ENCODE peak calls at places on chromosomes 1 and 21, in four cellular contexts. Y, Q, W and V are unnamed samples.

GRCh38 chr1:12745992-12746323 is at the start of gene CFAP107:
- DNase-seq in Y (no peak), Q (no peak), W (no peak), V (no peak)

GRCh38 chr1:45299981-45300668 is 26.6 kb upstream of the HPDL start:
- DNase-seq in Y (peak; percentile 46), Q (peak; percentile 50), W (peak; percentile 80), V (peak; percentile 85)

GRCh38 chr1:67441183-67441582 is 11.0 kb upstream of the SERBP1 start:
- DNase-seq in Y (no peak), Q (no peak), W (peak; percentile 17), V (no peak)

GRCh38 chr1:185644531-185644930 is 89.7 kb upstream of the HMCN1 start:
- DNase-seq in Y (no peak), Q (no peak), W (no peak), V (no peak)

GRCh38 chr21:40386301-40386911 is 460.6 kb downstream of the DSCAM start:
- DNase-seq in Y (peak; percentile 76), Q (peak; percentile 3), W (no peak), V (peak; percentile 36)

GRCh38 chr1:200665851-200666250 is 3.9 kb downstream of the DDX59 start:
- DNase-seq in Y (no peak), Q (no peak), W (no peak), V (no peak)

GRCh38 chr1:11653101-11653601 is 1.1 kb downstream of the FBXO2 start:
- DNase-seq in Y (peak; percentile 63), Q (no peak), W (peak; percentile 93), V (peak; percentile 44)

GRCh38 chr1:23559136-23559984 is at the start of gene ID3:
- DNase-seq in Y (peak; percentile 96), Q (peak; percentile 54), W (peak; percentile 93), V (peak; percentile 77)

GRCh38 chr1:92424376-92424775 is 62.3 kb downstream of the GFI1 start:
- DNase-seq in Y (no peak), Q (no peak), W (no peak), V (no peak)

GRCh38 chr1:47931395-47931794 is 65.8 kb downstream of the TRABD2B start:
- DNase-seq in Y (no peak), Q (no peak), W (peak; percentile 71), V (no peak)

GRCh38 chr1:25137521-25138395 is 94.5 kb downstream of the SYF2 start:
- DNase-seq in Y (no peak), Q (no peak), W (no peak), V (no peak)

GRCh38 chr1:206832352-206832751 is 33.1 kb upstream of the IL20 start:
- DNase-seq in Y (no peak), Q (no peak), W (no peak), V (no peak)

GRCh38 chr1:25174730-25175612 is 57.3 kb downstream of the SYF2 start:
- DNase-seq in Y (peak; percentile 22), Q (no peak), W (peak; percentile 87), V (no peak)

GRCh38 chr1:160629286-160630210 is 17.3 kb downstream of the SLAMF1 start:
- DNase-seq in Y (no peak), Q (no peak), W (no peak), V (no peak)

GRCh38 chr1:37765937-37766664 is 1.2 kb upstream of the EPHA10 start:
- DNase-seq in Y (peak; percentile 72), Q (no peak), W (no peak), V (peak; percentile 60)

GRCh38 chr1:47533176-47534039 is 95.6 kb downstream of the FOXD2 start:
- DNase-seq in Y (peak; percentile 84), Q (no peak), W (no peak), V (peak; percentile 37)

GRCh38 chr1:24724345-24725208 is 20.7 kb upstream of the CLIC4 start:
- DNase-seq in Y (peak; percentile 74), Q (peak; percentile 87), W (peak; percentile 96), V (peak; percentile 80)

GRCh38 chr1:3608154-3608553 is 3.2 kb downstream of the MEGF6 start:
- DNase-seq in Y (no peak), Q (no peak), W (no peak), V (no peak)

GRCh38 chr1:108884968-108885367 is 8.2 kb downstream of the GPSM2 start:
- DNase-seq in Y (no peak), Q (no peak), W (no peak), V (no peak)

GRCh38 chr1:162252209-162252608 is 124.4 kb downstream of the SPATA46 start:
- DNase-seq in Y (no peak), Q (no peak), W (no peak), V (no peak)

DNA sequence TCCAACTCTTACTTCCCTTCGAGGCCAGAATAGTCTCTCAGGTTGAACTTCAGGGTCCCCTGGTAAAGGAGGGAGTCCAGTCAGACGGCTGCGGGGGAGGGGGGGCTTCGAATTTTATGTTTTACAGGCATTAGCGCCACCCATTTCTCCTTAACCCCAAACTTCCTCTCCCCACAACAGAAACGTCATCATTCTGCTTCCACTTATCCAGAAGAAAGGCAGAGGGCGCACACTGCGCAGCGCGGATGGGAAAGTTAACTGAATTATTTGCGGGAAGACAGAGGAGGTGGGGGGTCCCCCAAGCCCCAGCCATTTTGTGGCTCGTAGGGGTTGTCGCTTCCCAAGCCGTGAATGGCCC is 529 bp upstream of the PRMT2 start:
- DNase-seq in Y (no peak), Q (peak; percentile 31), W (peak; percentile 70), V (no peak)
- TF ChIP-seq MAX in Y (no peak), Q (no peak), W (no peak), V (no peak)

DNA sequence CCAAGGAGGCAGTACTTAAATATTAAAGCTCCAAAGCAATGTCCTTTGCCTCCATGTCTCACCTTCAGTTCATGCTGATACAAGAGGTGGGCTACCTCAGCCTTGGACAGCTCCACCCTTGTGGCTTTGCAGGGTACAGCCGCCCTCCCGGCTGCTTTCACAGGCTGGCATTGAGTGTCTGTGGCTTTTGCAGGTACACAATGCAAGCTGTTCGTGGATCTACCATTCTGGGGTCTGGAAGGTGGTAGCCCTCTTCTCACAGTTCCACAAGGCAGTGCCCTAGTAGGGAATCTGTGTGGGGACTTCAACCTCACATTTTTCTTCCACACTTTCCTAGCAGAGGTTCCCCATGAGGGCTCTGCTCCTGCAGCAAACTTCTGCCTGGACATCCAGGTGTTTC is 324.8 kb downstream of the COL11A1 start:
- DNase-seq in Y (no peak), Q (no peak), W (no peak), V (no peak)
- TF ChIP-seq MAFK in Y (no peak), Q (no peak), W (no peak), V (no peak)

DNA sequence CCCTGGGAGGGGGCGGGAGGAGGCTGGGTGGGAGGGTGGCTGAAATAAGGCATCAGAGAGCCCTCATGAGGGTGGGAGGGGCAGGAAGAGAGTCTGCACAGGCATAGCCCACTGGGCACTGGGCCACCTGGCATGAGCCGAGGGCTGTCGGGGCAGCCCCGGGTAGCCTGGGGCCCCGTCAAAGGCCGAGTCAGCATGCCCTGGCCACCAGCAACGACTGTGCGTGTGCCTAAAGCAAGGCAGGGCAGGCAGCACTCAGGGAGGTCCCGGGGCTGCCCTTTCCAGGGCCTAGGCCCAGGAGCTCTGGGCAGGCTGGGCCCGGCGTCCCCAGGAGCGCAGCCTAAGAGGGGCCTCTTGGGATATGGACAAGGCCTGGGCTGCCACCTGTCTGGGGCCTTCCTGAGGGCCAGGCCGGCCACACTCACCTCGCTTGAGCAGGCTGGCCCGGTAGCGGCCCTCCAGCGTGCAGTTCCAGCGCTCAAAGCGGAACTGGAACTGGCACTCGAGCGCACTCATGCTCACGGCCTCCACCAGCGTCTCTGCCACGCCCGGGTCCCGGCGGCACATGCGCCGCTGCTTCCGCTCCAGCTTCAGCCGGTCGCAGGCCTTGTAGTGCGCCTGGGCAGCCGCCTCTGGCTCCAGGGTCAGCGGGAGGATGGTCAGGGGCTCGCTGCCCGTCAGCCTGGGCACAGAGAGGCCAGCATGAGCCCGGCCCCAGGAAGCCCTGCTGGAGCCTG is 22.7 kb downstream of the WNT9A start:
- DNase-seq in Y (no peak), Q (no peak), W (no peak), V (no peak)
- TF ChIP-seq MAX in Y (no peak), Q (no peak), W (no peak), V (peak; percentile 87)

GRCh38 chr1:219670426-219671149 is 57.7 kb upstream of the ZC3H11B start:
- DNase-seq in Y (no peak), Q (no peak), W (no peak), V (no peak)
- TF ChIP-seq MAFK in Y (no peak), Q (no peak), W (no peak), V (no peak)

DNA sequence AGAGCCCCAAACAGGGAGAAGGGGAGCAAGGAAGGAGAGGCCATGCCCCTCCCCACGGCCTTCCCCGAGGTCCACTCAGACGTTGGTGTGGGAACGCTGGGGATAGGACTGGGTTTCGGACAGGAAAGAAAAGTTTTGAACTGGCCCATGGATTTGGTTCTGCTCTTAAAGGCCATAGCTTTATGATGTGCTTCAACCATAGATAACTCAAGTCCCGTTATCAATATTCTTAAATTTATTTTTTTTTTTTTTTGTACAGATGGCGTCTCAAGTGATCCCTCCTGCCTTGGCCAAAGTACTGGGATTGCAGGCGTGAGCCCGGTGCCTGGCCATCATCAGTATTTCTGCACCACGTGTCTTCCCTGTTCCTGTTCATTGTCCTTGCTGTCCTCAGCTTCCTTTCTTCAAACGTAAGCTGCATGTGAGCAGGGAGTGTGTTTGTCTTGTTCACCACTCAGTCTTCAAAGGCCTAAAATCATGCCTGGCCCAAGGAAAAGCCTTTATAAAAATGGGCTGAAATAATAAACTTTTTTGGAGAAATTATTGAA is 820 bp upstream of the KRTAP10-1 start:
- DNase-seq in Y (no peak), Q (no peak), W (no peak), V (no peak)
- TF ChIP-seq MAX in Y (no peak), Q (no peak), W (no peak), V (no peak)

GRCh38 chr1:57467825-57468224 is 44.0 kb upstream of the DAB1 start:
- DNase-seq in Y (no peak), Q (no peak), W (no peak), V (no peak)

GRCh38 chr1:57468661-57469523 is 45.0 kb upstream of the DAB1 start:
- DNase-seq in Y (no peak), Q (no peak), W (no peak), V (no peak)

GRCh38 chr1:57470028-57470427 is 46.2 kb upstream of the DAB1 start:
- DNase-seq in Y (no peak), Q (no peak), W (no peak), V (no peak)

GRCh38 chr1:57461405-57461804 is 37.5 kb upstream of the DAB1 start:
- DNase-seq in Y (no peak), Q (no peak), W (peak; percentile 2), V (no peak)

DNA sequence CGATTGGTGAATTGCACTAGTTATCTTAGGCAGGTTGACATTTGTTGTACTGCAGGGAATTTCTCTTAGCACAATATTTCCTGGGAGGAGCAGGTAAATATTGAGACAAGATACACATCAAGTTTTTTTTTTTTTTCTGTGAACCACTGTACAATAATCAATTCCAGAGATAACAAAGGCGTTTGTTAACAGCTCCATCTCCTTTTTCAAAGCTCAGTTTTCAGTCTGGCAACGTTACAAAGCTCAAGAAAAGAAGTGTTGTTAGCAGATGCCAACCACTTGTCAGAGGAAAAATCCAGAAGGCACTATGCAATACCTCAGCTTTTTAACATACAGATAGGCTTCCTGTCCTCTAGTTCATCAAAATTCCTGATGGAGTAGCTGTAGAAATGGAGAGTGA is 40.9 kb upstream of the DAB1 start:
- DNase-seq in Y (no peak), Q (no peak), W (peak; percentile 90), V (no peak)
- TF ChIP-seq MAFK in Y (no peak), Q (no peak), W (no peak), V (no peak)